ENCODE peak calls at places on chromosomes 12 and 14, in four cellular contexts. One of them, this sample, is unnamed.
A peak's percentile ranks its signal among the peaks of the same experiment; 100 is the strongest.

GRCh38 chr12:54040148-54040494 is 7.3 kb downstream of the HOXC5 start:
- DNase-seq in cerebellum: no peak
- DNase-seq in AG09309: no peak
- DNase-seq in KG1: no peak
- DNase-seq in this sample: no peak

GRCh38 chr12:89825591-89826449 is 117.2 kb upstream of the ATP2B1 start:
- DNase-seq in cerebellum: no peak
- DNase-seq in AG09309: no peak
- DNase-seq in KG1: no peak
- DNase-seq in this sample: no peak

GRCh38 chr12:12266389-12266872 is 413 bp downstream of the LRP6 start:
- DNase-seq in cerebellum: peak; percentile 21
- DNase-seq in AG09309: no peak
- DNase-seq in KG1: no peak
- DNase-seq in this sample: no peak

GRCh38 chr12:131985145-131985875 is 35.6 kb downstream of the EP400 start:
- DNase-seq in cerebellum: no peak
- DNase-seq in AG09309: no peak
- DNase-seq in KG1: no peak
- DNase-seq in this sample: peak; percentile 87

GRCh38 chr14:41868396-41868795 is 261.7 kb downstream of the LRFN5 start:
- DNase-seq in cerebellum: no peak
- DNase-seq in AG09309: no peak
- DNase-seq in KG1: no peak
- DNase-seq in this sample: no peak

GRCh38 chr12:76637807-76638206 is 78.2 kb upstream of the OSBPL8 start:
- DNase-seq in cerebellum: no peak
- DNase-seq in AG09309: no peak
- DNase-seq in KG1: no peak
- DNase-seq in this sample: no peak

GRCh38 chr14:51430079-51430478 is 190.0 kb downstream of the TMX1 start:
- DNase-seq in cerebellum: no peak
- DNase-seq in AG09309: no peak
- DNase-seq in KG1: no peak
- DNase-seq in this sample: no peak

GRCh38 chr14:103889313-103890051 is 38.8 kb upstream of the TDRD9 start:
- DNase-seq in cerebellum: no peak
- DNase-seq in AG09309: no peak
- DNase-seq in KG1: no peak
- DNase-seq in this sample: no peak

GRCh38 chr14:86799244-86799647 is 1193.7 kb downstream of the GALC start:
- DNase-seq in cerebellum: no peak
- DNase-seq in AG09309: peak; percentile 95
- DNase-seq in KG1: no peak
- DNase-seq in this sample: no peak

GRCh38 chr12:61808856-61809255 is 451.3 kb upstream of the USP15 start:
- DNase-seq in cerebellum: no peak
- DNase-seq in AG09309: no peak
- DNase-seq in KG1: no peak
- DNase-seq in this sample: no peak

GRCh38 chr12:113875681-113876080 is 90.4 kb downstream of the RBM19 start:
- DNase-seq in cerebellum: no peak
- DNase-seq in AG09309: no peak
- DNase-seq in KG1: no peak
- DNase-seq in this sample: no peak

GRCh38 chr14:73338551-73338950 is 101.2 kb downstream of the PAPLN start:
- DNase-seq in cerebellum: no peak
- DNase-seq in AG09309: no peak
- DNase-seq in KG1: no peak
- DNase-seq in this sample: no peak

GRCh38 chr12:6135071-6135470 is 10.6 kb upstream of the VWF start:
- DNase-seq in cerebellum: no peak
- DNase-seq in AG09309: no peak
- DNase-seq in KG1: no peak
- DNase-seq in this sample: no peak

GRCh38 chr14:54699087-54699530 is 132.2 kb downstream of the SAMD4A start:
- DNase-seq in cerebellum: peak; percentile 86
- DNase-seq in AG09309: no peak
- DNase-seq in KG1: no peak
- DNase-seq in this sample: no peak

GRCh38 chr12:76555226-76555767 is 4.3 kb downstream of the OSBPL8 start:
- DNase-seq in cerebellum: no peak
- DNase-seq in AG09309: no peak
- DNase-seq in KG1: no peak
- DNase-seq in this sample: no peak

GRCh38 chr12:92408072-92408900 is 262.6 kb upstream of the BTG1 start:
- DNase-seq in cerebellum: no peak
- DNase-seq in AG09309: no peak
- DNase-seq in KG1: no peak
- DNase-seq in this sample: peak; percentile 40

GRCh38 chr14:60349663-60350365 is 100.8 kb downstream of the PPM1A start:
- DNase-seq in cerebellum: peak; percentile 32
- DNase-seq in AG09309: peak; percentile 16
- DNase-seq in KG1: peak; percentile 25
- DNase-seq in this sample: no peak

GRCh38 chr12:114740448-114740847 is 56.5 kb upstream of the TBX3 start:
- DNase-seq in cerebellum: no peak
- DNase-seq in AG09309: no peak
- DNase-seq in KG1: no peak
- DNase-seq in this sample: no peak

GRCh38 chr12:57142121-57142520 is 5.3 kb downstream of the LRP1-AS start:
- DNase-seq in cerebellum: no peak
- DNase-seq in AG09309: no peak
- DNase-seq in KG1: no peak
- DNase-seq in this sample: no peak

GRCh38 chr14:71716371-71716770 is 215.9 kb upstream of the RGS6 start:
- DNase-seq in cerebellum: no peak
- DNase-seq in AG09309: no peak
- DNase-seq in KG1: no peak
- DNase-seq in this sample: no peak

GRCh38 chr14:50045039-50045711 is 71.2 kb downstream of the VCPKMT start:
- DNase-seq in cerebellum: no peak
- DNase-seq in AG09309: peak; percentile 63
- DNase-seq in KG1: peak; percentile 46
- DNase-seq in this sample: no peak

GRCh38 chr12:124687695-124688301 is 120.4 kb upstream of the NCOR2 start:
- DNase-seq in cerebellum: no peak
- DNase-seq in AG09309: no peak
- DNase-seq in KG1: peak; percentile 37
- DNase-seq in this sample: peak; percentile 21

GRCh38 chr12:46983393-46983793 is 96.0 kb upstream of the PCED1B start:
- DNase-seq in cerebellum: no peak
- DNase-seq in AG09309: no peak
- DNase-seq in KG1: no peak
- DNase-seq in this sample: no peak

This sample was measured in HL-60.